ENCODE peak calls at places on chromosomes 6 and 20, in eight cellular contexts. One of them, this sample, is unnamed.

GRCh38 chr6:11536795-11537194 is 754 bp upstream of the TMEM170B start:
- DNase-seq in A549: no peak
- DNase-seq in HCT116: no peak
- DNase-seq in gastrocnemius medialis: peak; percentile 19
- DNase-seq in sigmoid colon: no peak
- DNase-seq in Peyer's patch: peak; percentile 47
- DNase-seq in esophagus muscularis mucosa: no peak
- DNase-seq in HepG2: no peak
- DNase-seq in this sample: no peak

GRCh38 chr6:1004885-1005635 is 306.8 kb upstream of the FOXQ1 start:
- DNase-seq in HCT116: peak; percentile 31
- DNase-seq in gastrocnemius medialis: no peak
- DNase-seq in A549: no peak
- DNase-seq in HepG2: no peak
- DNase-seq in esophagus muscularis mucosa: peak; percentile 53
- DNase-seq in sigmoid colon: no peak
- DNase-seq in Peyer's patch: no peak
- DNase-seq in this sample: no peak

GRCh38 chr20:6693178-6693807 is 74.2 kb upstream of the BMP2 start:
- DNase-seq in HepG2: no peak
- DNase-seq in gastrocnemius medialis: no peak
- DNase-seq in Peyer's patch: no peak
- DNase-seq in esophagus muscularis mucosa: peak; percentile 39
- DNase-seq in HCT116: no peak
- DNase-seq in sigmoid colon: no peak
- DNase-seq in A549: no peak
- DNase-seq in this sample: no peak

GRCh38 chr20:52230406-52230805 is 38.8 kb upstream of the ZFP64 start:
- DNase-seq in Peyer's patch: no peak
- DNase-seq in gastrocnemius medialis: no peak
- DNase-seq in HCT116: no peak
- DNase-seq in sigmoid colon: no peak
- DNase-seq in HepG2: no peak
- DNase-seq in esophagus muscularis mucosa: no peak
- DNase-seq in A549: no peak
- DNase-seq in this sample: no peak

GRCh38 chr6:160667854-160668481 is 3.9 kb upstream of the LPA start:
- DNase-seq in A549: peak; percentile 8
- DNase-seq in gastrocnemius medialis: no peak
- DNase-seq in HepG2: peak; percentile 50
- DNase-seq in sigmoid colon: no peak
- DNase-seq in HCT116: peak; percentile 35
- DNase-seq in Peyer's patch: no peak
- DNase-seq in esophagus muscularis mucosa: peak; percentile 47
- DNase-seq in this sample: no peak

GRCh38 chr6:81863123-81863522 is 110.6 kb upstream of the TENT5A start:
- DNase-seq in gastrocnemius medialis: no peak
- DNase-seq in esophagus muscularis mucosa: no peak
- DNase-seq in sigmoid colon: no peak
- DNase-seq in A549: no peak
- DNase-seq in HCT116: no peak
- DNase-seq in Peyer's patch: no peak
- DNase-seq in HepG2: peak; percentile 92
- DNase-seq in this sample: no peak

GRCh38 chr6:45420083-45420908 is 42.6 kb upstream of the SUPT3H start:
- DNase-seq in sigmoid colon: peak; percentile 62
- DNase-seq in esophagus muscularis mucosa: no peak
- DNase-seq in Peyer's patch: peak; percentile 80
- DNase-seq in A549: no peak
- DNase-seq in HepG2: no peak
- DNase-seq in HCT116: no peak
- DNase-seq in gastrocnemius medialis: no peak
- DNase-seq in this sample: no peak

GRCh38 chr20:54172856-54173652 is 732 bp downstream of the CYP24A1 start:
- DNase-seq in esophagus muscularis mucosa: no peak
- DNase-seq in Peyer's patch: no peak
- DNase-seq in HepG2: no peak
- DNase-seq in sigmoid colon: no peak
- DNase-seq in A549: no peak
- DNase-seq in gastrocnemius medialis: no peak
- DNase-seq in HCT116: no peak
- DNase-seq in this sample: no peak

GRCh38 chr6:52543729-52544324 is 33.0 kb downstream of the TRAM2 start:
- DNase-seq in HCT116: no peak
- DNase-seq in esophagus muscularis mucosa: no peak
- DNase-seq in HepG2: peak; percentile 87
- DNase-seq in Peyer's patch: no peak
- DNase-seq in sigmoid colon: no peak
- DNase-seq in A549: no peak
- DNase-seq in gastrocnemius medialis: no peak
- DNase-seq in this sample: no peak

GRCh38 chr6:30885999-30886896 is 1.9 kb downstream of the DDR1 start:
- DNase-seq in sigmoid colon: peak; percentile 89
- DNase-seq in A549: peak; percentile 88
- DNase-seq in HepG2: peak; percentile 95
- DNase-seq in HCT116: peak; percentile 83
- DNase-seq in Peyer's patch: peak; percentile 86
- DNase-seq in gastrocnemius medialis: peak; percentile 92
- DNase-seq in esophagus muscularis mucosa: no peak
- DNase-seq in this sample: peak; percentile 96

GRCh38 chr6:30883476-30883742 is 910 bp upstream of the DDR1 start:
- DNase-seq in esophagus muscularis mucosa: no peak
- DNase-seq in HCT116: no peak
- DNase-seq in A549: no peak
- DNase-seq in gastrocnemius medialis: no peak
- DNase-seq in Peyer's patch: no peak
- DNase-seq in HepG2: no peak
- DNase-seq in sigmoid colon: no peak
- DNase-seq in this sample: no peak

GRCh38 chr6:30885481-30885998 is 1.2 kb downstream of the DDR1 start:
- DNase-seq in esophagus muscularis mucosa: no peak
- DNase-seq in gastrocnemius medialis: peak; percentile 71
- DNase-seq in sigmoid colon: no peak
- DNase-seq in A549: peak; percentile 28
- DNase-seq in Peyer's patch: peak; percentile 62
- DNase-seq in HCT116: no peak
- DNase-seq in HepG2: peak; percentile 70
- DNase-seq in this sample: no peak

GRCh38 chr6:30883743-30884520 is at the start of gene DDR1:
- DNase-seq in A549: peak; percentile 58
- DNase-seq in Peyer's patch: peak; percentile 84
- DNase-seq in sigmoid colon: peak; percentile 91
- DNase-seq in gastrocnemius medialis: peak; percentile 89
- DNase-seq in esophagus muscularis mucosa: no peak
- DNase-seq in HCT116: no peak
- DNase-seq in HepG2: peak; percentile 38
- DNase-seq in this sample: no peak

DNA sequence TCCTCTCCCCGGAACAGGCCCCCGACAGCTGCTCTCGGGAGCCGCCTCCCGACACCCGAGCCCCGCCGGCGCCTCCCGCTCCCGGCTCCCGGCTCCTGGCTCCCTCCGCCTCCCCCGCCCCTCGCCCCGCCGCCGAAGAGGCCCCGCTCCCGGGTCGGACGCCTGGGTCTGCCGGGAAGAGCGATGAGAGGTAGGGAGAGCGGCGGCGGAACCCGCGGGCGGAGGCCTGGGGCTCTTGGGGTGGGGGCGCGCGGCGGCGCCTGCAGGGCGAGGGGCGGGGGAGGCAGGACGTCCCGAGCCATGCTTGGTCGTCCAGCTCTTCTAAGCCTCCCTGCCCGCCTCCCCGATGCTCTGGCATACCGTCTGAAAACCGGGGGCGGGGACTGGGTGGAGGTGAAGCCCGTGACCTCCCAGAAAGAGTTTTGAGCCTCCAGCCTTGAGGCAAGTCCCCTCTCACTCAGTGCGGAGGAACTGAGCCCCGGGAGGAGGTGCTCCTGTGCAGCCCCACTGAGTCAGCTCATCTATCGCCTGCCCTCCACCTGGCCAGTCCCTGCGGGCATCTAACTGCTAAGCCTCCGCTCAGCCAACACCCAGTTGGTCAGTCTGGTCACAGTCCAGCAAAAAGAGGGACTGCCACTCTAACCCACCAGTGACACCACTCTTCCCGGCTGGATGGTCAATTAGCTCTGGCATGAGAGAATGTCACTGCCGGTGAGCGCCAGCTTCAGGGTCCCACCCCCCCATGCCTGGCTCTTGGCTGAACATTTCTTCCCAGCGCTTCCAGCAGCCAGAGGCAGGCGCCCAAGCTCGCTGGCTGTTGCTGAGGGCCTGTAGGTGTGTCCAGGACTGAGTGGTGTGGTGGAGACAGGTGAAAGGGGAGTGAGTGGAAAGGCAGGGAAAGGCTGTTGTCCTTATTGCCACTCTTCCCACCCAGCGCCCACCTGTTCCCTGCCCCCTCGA is 482 bp downstream of the DDR1 start:
- DNase-seq in gastrocnemius medialis: peak; percentile 88
- DNase-seq in sigmoid colon: peak; percentile 80
- DNase-seq in esophagus muscularis mucosa: no peak
- DNase-seq in Peyer's patch: peak; percentile 74
- DNase-seq in A549: peak; percentile 47
- DNase-seq in HCT116: no peak
- DNase-seq in HepG2: no peak
- DNase-seq in this sample: peak; percentile 96
- H3K4me1 ChIP-seq in gastrocnemius medialis: peaks cover 66% of the 10 kb centered on the region
- H3K4me1 ChIP-seq in sigmoid colon: no peaks in the 10 kb centered on the region
- H3K4me1 ChIP-seq in esophagus muscularis mucosa: peaks cover 48% of the 10 kb centered on the region
- H3K4me1 ChIP-seq in Peyer's patch: peaks cover 3% of the 10 kb centered on the region
- H3K4me1 ChIP-seq in A549: peaks cover 40% of the 10 kb centered on the region
- H3K4me1 ChIP-seq in HCT116: peaks cover 65% of the 10 kb centered on the region
- H3K4me1 ChIP-seq in HepG2: peaks cover 56% of the 10 kb centered on the region
- H3K4me1 ChIP-seq in this sample: peaks cover 77% of the 10 kb centered on the region

GRCh38 chr6:111727798-111728197 is 122.1 kb upstream of the TRAF3IP2 start:
- DNase-seq in HCT116: peak; percentile 16
- DNase-seq in sigmoid colon: no peak
- DNase-seq in Peyer's patch: no peak
- DNase-seq in HepG2: no peak
- DNase-seq in gastrocnemius medialis: no peak
- DNase-seq in esophagus muscularis mucosa: no peak
- DNase-seq in A549: no peak
- DNase-seq in this sample: no peak
- H3K4me3 ChIP-seq in HCT116: no peak overlapping the region
- H3K4me3 ChIP-seq in sigmoid colon: no peak overlapping the region
- H3K4me3 ChIP-seq in Peyer's patch: no peak overlapping the region
- H3K4me3 ChIP-seq in HepG2: no peak overlapping the region
- H3K4me3 ChIP-seq in gastrocnemius medialis: no peak overlapping the region
- H3K4me3 ChIP-seq in esophagus muscularis mucosa: no peak overlapping the region
- H3K4me3 ChIP-seq in A549: no peak overlapping the region
- H3K4me3 ChIP-seq in this sample: no peak overlapping the region

DNA sequence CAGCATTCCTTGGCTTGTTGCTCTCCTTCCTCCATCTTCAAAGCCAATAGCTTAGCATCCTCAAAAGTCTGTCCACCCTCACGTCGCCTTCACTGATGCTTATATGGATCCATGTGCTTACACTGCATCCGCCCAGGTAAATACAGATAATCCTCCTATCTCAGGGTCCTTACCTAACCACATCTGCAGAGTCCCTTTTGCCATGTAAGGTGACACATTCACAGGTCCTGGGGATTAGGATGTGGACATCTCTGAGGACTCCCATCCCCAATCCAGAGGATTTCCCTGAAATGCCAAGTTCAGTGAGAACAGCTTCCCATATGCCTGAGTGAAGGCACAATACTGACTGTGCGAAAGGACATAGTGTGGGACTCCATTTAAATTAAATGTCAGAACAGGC is 25.4 kb downstream of the FKBP1A start:
- DNase-seq in HCT116: no peak
- DNase-seq in gastrocnemius medialis: no peak
- DNase-seq in sigmoid colon: no peak
- DNase-seq in HepG2: no peak
- DNase-seq in esophagus muscularis mucosa: peak; percentile 64
- DNase-seq in Peyer's patch: no peak
- DNase-seq in A549: no peak
- DNase-seq in this sample: no peak
- TF ChIP-seq POLR2A in HCT116: no peak
- TF ChIP-seq POLR2A in gastrocnemius medialis: no peak
- TF ChIP-seq POLR2A in sigmoid colon: no peak
- TF ChIP-seq POLR2A in HepG2: no peak
- TF ChIP-seq POLR2A in esophagus muscularis mucosa: no peak
- TF ChIP-seq POLR2A in Peyer's patch: no peak
- TF ChIP-seq POLR2A in A549: no peak
- TF ChIP-seq POLR2A in this sample: no peak

GRCh38 chr6:16321341-16321710 is 82.9 kb downstream of the GMPR start:
- DNase-seq in gastrocnemius medialis: no peak
- DNase-seq in A549: no peak
- DNase-seq in HCT116: no peak
- DNase-seq in esophagus muscularis mucosa: no peak
- DNase-seq in HepG2: no peak
- DNase-seq in sigmoid colon: no peak
- DNase-seq in Peyer's patch: no peak
- DNase-seq in this sample: no peak

GRCh38 chr6:16318538-16318937 is 80.2 kb downstream of the GMPR start:
- DNase-seq in Peyer's patch: no peak
- DNase-seq in esophagus muscularis mucosa: no peak
- DNase-seq in A549: no peak
- DNase-seq in gastrocnemius medialis: peak; percentile 61
- DNase-seq in HCT116: no peak
- DNase-seq in HepG2: no peak
- DNase-seq in sigmoid colon: no peak
- DNase-seq in this sample: no peak

GRCh38 chr6:16319813-16320532 is 81.6 kb downstream of the GMPR start:
- DNase-seq in HCT116: peak; percentile 59
- DNase-seq in gastrocnemius medialis: peak; percentile 96
- DNase-seq in Peyer's patch: peak; percentile 71
- DNase-seq in A549: no peak
- DNase-seq in sigmoid colon: peak; percentile 80
- DNase-seq in esophagus muscularis mucosa: no peak
- DNase-seq in HepG2: no peak
- DNase-seq in this sample: no peak

GRCh38 chr6:16320533-16321340 is 82.3 kb downstream of the GMPR start:
- DNase-seq in gastrocnemius medialis: peak; percentile 82
- DNase-seq in Peyer's patch: no peak
- DNase-seq in A549: no peak
- DNase-seq in HepG2: no peak
- DNase-seq in sigmoid colon: no peak
- DNase-seq in HCT116: no peak
- DNase-seq in esophagus muscularis mucosa: no peak
- DNase-seq in this sample: no peak

DNA sequence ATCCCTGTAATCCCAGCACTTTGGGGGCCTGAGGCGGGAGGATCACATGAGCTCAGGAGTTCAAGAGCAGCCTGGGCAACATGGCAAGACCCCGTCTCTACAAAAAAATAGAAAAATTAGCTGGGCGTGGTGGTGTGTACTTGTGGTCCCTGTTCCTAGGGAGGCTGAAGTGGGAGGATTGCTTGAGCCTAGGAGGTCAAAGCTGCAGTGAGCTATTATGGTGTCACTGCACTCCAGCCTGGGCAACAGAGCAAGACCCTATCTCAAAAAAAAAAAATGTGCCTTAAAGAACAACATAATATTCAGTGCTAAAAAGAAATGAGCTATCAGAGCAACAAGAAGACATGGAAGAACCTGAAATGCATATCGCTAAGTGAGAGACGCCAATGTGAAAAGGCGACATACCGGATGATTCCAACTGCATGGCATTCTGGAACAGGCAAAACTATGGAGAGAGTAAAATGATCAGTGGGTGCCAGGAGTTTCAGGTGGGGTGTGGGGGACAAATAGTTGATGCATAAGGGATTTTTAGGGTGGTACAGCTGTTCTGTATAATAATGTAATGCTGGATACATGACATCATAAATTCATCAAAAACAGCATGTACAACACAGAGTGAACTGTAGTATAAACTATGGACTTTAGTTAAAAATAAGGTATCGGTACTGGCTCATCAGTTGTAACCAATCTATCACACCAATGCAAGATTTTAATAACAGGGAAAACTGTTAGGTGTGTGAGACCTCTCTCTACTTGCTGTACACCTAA is 80.8 kb downstream of the GMPR start:
- DNase-seq in gastrocnemius medialis: no peak
- DNase-seq in Peyer's patch: no peak
- DNase-seq in sigmoid colon: no peak
- DNase-seq in HCT116: no peak
- DNase-seq in esophagus muscularis mucosa: no peak
- DNase-seq in HepG2: no peak
- DNase-seq in A549: no peak
- DNase-seq in this sample: no peak
- H3K4me1 ChIP-seq in gastrocnemius medialis: peaks cover 61% of the 10 kb centered on the region
- H3K4me1 ChIP-seq in Peyer's patch: no peaks in the 10 kb centered on the region
- H3K4me1 ChIP-seq in sigmoid colon: no peaks in the 10 kb centered on the region
- H3K4me1 ChIP-seq in HCT116: peaks cover 65% of the 10 kb centered on the region
- H3K4me1 ChIP-seq in esophagus muscularis mucosa: peaks cover 70% of the 10 kb centered on the region
- H3K4me1 ChIP-seq in HepG2: peaks cover 8% of the 10 kb centered on the region
- H3K4me1 ChIP-seq in A549: peaks cover 9% of the 10 kb centered on the region
- H3K4me1 ChIP-seq in this sample: peaks cover 57% of the 10 kb centered on the region

This sample was measured in vagina.